ENCODE peak calls at places on chromosomes 12 and 14, in five cellular contexts. One of them, this sample, is unnamed.

GRCh38 chr12:16094437-16094836 is 183.0 kb downstream of the SLC15A5 start:
- DNase-seq in endothelial cell of umbilical vein: no peak
- DNase-seq in right atrium auricular region: no peak
- DNase-seq in gastrocnemius medialis: no peak
- DNase-seq in fibroblast of the aortic adventitia: no peak
- DNase-seq in this sample: no peak

GRCh38 chr12:104524026-104524425 is 67.3 kb downstream of the CHST11 start:
- DNase-seq in endothelial cell of umbilical vein: peak; percentile 52
- DNase-seq in right atrium auricular region: no peak
- DNase-seq in gastrocnemius medialis: no peak
- DNase-seq in fibroblast of the aortic adventitia: peak; percentile 55
- DNase-seq in this sample: no peak

GRCh38 chr12:26878661-26879119 is 45.7 kb upstream of the ITPR2 start:
- DNase-seq in endothelial cell of umbilical vein: peak; percentile 93
- DNase-seq in right atrium auricular region: peak; percentile 70
- DNase-seq in gastrocnemius medialis: peak; percentile 63
- DNase-seq in fibroblast of the aortic adventitia: peak; percentile 76
- DNase-seq in this sample: peak; percentile 26

GRCh38 chr14:103128631-103129300 is 5.5 kb downstream of the TNFAIP2 start:
- DNase-seq in endothelial cell of umbilical vein: no peak
- DNase-seq in right atrium auricular region: no peak
- DNase-seq in gastrocnemius medialis: no peak
- DNase-seq in fibroblast of the aortic adventitia: no peak
- DNase-seq in this sample: no peak

GRCh38 chr12:57810450-57810849 is 8.1 kb downstream of the AVIL start:
- DNase-seq in endothelial cell of umbilical vein: no peak
- DNase-seq in right atrium auricular region: no peak
- DNase-seq in gastrocnemius medialis: no peak
- DNase-seq in fibroblast of the aortic adventitia: peak; percentile 87
- DNase-seq in this sample: peak; percentile 73

GRCh38 chr12:116551952-116552749 is 7.0 kb upstream of the MAP1LC3B2 start:
- DNase-seq in endothelial cell of umbilical vein: peak; percentile 14
- DNase-seq in right atrium auricular region: no peak
- DNase-seq in gastrocnemius medialis: no peak
- DNase-seq in fibroblast of the aortic adventitia: peak; percentile 85
- DNase-seq in this sample: peak; percentile 88

GRCh38 chr12:14700935-14701334 is 4.5 kb upstream of the GUCY2C start:
- DNase-seq in endothelial cell of umbilical vein: no peak
- DNase-seq in right atrium auricular region: no peak
- DNase-seq in gastrocnemius medialis: no peak
- DNase-seq in fibroblast of the aortic adventitia: no peak
- DNase-seq in this sample: no peak

GRCh38 chr12:105933671-105934665 is 204.8 kb downstream of the NUAK1 start:
- DNase-seq in endothelial cell of umbilical vein: peak; percentile 96
- DNase-seq in right atrium auricular region: peak; percentile 68
- DNase-seq in gastrocnemius medialis: peak; percentile 55
- DNase-seq in fibroblast of the aortic adventitia: peak; percentile 80
- DNase-seq in this sample: peak; percentile 97

GRCh38 chr12:95687937-95688336 is 102.6 kb downstream of the NTN4 start:
- DNase-seq in endothelial cell of umbilical vein: no peak
- DNase-seq in right atrium auricular region: no peak
- DNase-seq in gastrocnemius medialis: no peak
- DNase-seq in fibroblast of the aortic adventitia: no peak
- DNase-seq in this sample: no peak

GRCh38 chr12:131249291-131250027 is 295.8 kb downstream of the ADGRD1 start:
- DNase-seq in endothelial cell of umbilical vein: no peak
- DNase-seq in right atrium auricular region: no peak
- DNase-seq in gastrocnemius medialis: peak; percentile 62
- DNase-seq in fibroblast of the aortic adventitia: no peak
- DNase-seq in this sample: no peak

GRCh38 chr14:34971381-34971780 is 11.4 kb upstream of the SRP54 start:
- DNase-seq in endothelial cell of umbilical vein: peak; percentile 48
- DNase-seq in right atrium auricular region: no peak
- DNase-seq in gastrocnemius medialis: no peak
- DNase-seq in fibroblast of the aortic adventitia: peak; percentile 28
- DNase-seq in this sample: no peak

GRCh38 chr12:62799766-62800406 is 135.1 kb downstream of the PPM1H start:
- DNase-seq in endothelial cell of umbilical vein: no peak
- DNase-seq in right atrium auricular region: no peak
- DNase-seq in gastrocnemius medialis: no peak
- DNase-seq in fibroblast of the aortic adventitia: no peak
- DNase-seq in this sample: no peak

GRCh38 chr14:21923820-21924219 is 250.2 kb upstream of the OR4E1 start:
- DNase-seq in endothelial cell of umbilical vein: peak; percentile 88
- DNase-seq in right atrium auricular region: no peak
- DNase-seq in gastrocnemius medialis: no peak
- DNase-seq in fibroblast of the aortic adventitia: no peak
- DNase-seq in this sample: no peak

GRCh38 chr12:11892065-11892391 is 178.7 kb upstream of the BCL2L14 start:
- DNase-seq in endothelial cell of umbilical vein: peak; percentile 53
- DNase-seq in right atrium auricular region: no peak
- DNase-seq in gastrocnemius medialis: no peak
- DNase-seq in fibroblast of the aortic adventitia: peak; percentile 22
- DNase-seq in this sample: no peak

GRCh38 chr12:18747960-18748359 is 10.0 kb downstream of the CAPZA3 start:
- DNase-seq in endothelial cell of umbilical vein: peak; percentile 4
- DNase-seq in right atrium auricular region: no peak
- DNase-seq in gastrocnemius medialis: no peak
- DNase-seq in fibroblast of the aortic adventitia: peak; percentile 95
- DNase-seq in this sample: peak; percentile 97

GRCh38 chr14:84001023-84001422 is 1528.9 kb upstream of the FLRT2 start:
- DNase-seq in endothelial cell of umbilical vein: no peak
- DNase-seq in right atrium auricular region: no peak
- DNase-seq in gastrocnemius medialis: no peak
- DNase-seq in fibroblast of the aortic adventitia: no peak
- DNase-seq in this sample: no peak

GRCh38 chr12:113396828-113397496 is 6.7 kb downstream of the SDS start:
- DNase-seq in endothelial cell of umbilical vein: no peak
- DNase-seq in right atrium auricular region: no peak
- DNase-seq in gastrocnemius medialis: no peak
- DNase-seq in fibroblast of the aortic adventitia: no peak
- DNase-seq in this sample: no peak

GRCh38 chr14:91997492-91997891 is 42.4 kb downstream of the TRIP11 start:
- DNase-seq in endothelial cell of umbilical vein: peak; percentile 66
- DNase-seq in right atrium auricular region: no peak
- DNase-seq in gastrocnemius medialis: no peak
- DNase-seq in fibroblast of the aortic adventitia: peak; percentile 35
- DNase-seq in this sample: peak; percentile 26

GRCh38 chr14:61662437-61663311 is 32.6 kb upstream of the HIF1A start:
- DNase-seq in endothelial cell of umbilical vein: peak; percentile 49
- DNase-seq in right atrium auricular region: no peak
- DNase-seq in gastrocnemius medialis: no peak
- DNase-seq in fibroblast of the aortic adventitia: peak; percentile 66
- DNase-seq in this sample: peak; percentile 83

GRCh38 chr12:53200458-53201169 is 6.4 kb downstream of the ITGB7 start:
- DNase-seq in endothelial cell of umbilical vein: no peak
- DNase-seq in right atrium auricular region: no peak
- DNase-seq in gastrocnemius medialis: no peak
- DNase-seq in fibroblast of the aortic adventitia: peak; percentile 45
- DNase-seq in this sample: no peak

GRCh38 chr14:68325267-68325807 is 467.5 kb downstream of the ZFP36L1 start:
- DNase-seq in endothelial cell of umbilical vein: no peak
- DNase-seq in right atrium auricular region: no peak
- DNase-seq in gastrocnemius medialis: no peak
- DNase-seq in fibroblast of the aortic adventitia: no peak
- DNase-seq in this sample: no peak

GRCh38 chr14:63192085-63192484 is 12.2 kb upstream of the RHOJ start:
- DNase-seq in endothelial cell of umbilical vein: peak; percentile 93
- DNase-seq in right atrium auricular region: no peak
- DNase-seq in gastrocnemius medialis: no peak
- DNase-seq in fibroblast of the aortic adventitia: peak; percentile 58
- DNase-seq in this sample: peak; percentile 20

GRCh38 chr12:71602745-71603577 is 60.7 kb downstream of the ZFC3H1 start:
- DNase-seq in endothelial cell of umbilical vein: no peak
- DNase-seq in right atrium auricular region: no peak
- DNase-seq in gastrocnemius medialis: no peak
- DNase-seq in fibroblast of the aortic adventitia: no peak
- DNase-seq in this sample: no peak

GRCh38 chr12:22283006-22283506 is 51.5 kb downstream of the ST8SIA1 start:
- DNase-seq in endothelial cell of umbilical vein: peak; percentile 95
- DNase-seq in right atrium auricular region: no peak
- DNase-seq in gastrocnemius medialis: no peak
- DNase-seq in fibroblast of the aortic adventitia: peak; percentile 89
- DNase-seq in this sample: peak; percentile 72

GRCh38 chr14:103186894-103187586 is 63.8 kb downstream of the TNFAIP2 start:
- DNase-seq in endothelial cell of umbilical vein: no peak
- DNase-seq in right atrium auricular region: no peak
- DNase-seq in gastrocnemius medialis: no peak
- DNase-seq in fibroblast of the aortic adventitia: no peak
- DNase-seq in this sample: no peak

GRCh38 chr12:120991965-120992364 is 13.6 kb downstream of the HNF1A start:
- DNase-seq in endothelial cell of umbilical vein: no peak
- DNase-seq in right atrium auricular region: no peak
- DNase-seq in gastrocnemius medialis: no peak
- DNase-seq in fibroblast of the aortic adventitia: no peak
- DNase-seq in this sample: no peak

GRCh38 chr12:110636516-110636915 is 22.6 kb downstream of the TCTN1 start:
- DNase-seq in endothelial cell of umbilical vein: no peak
- DNase-seq in right atrium auricular region: no peak
- DNase-seq in gastrocnemius medialis: no peak
- DNase-seq in fibroblast of the aortic adventitia: no peak
- DNase-seq in this sample: no peak

GRCh38 chr14:69260246-69260978 is 454 bp downstream of the GALNT16 start:
- DNase-seq in endothelial cell of umbilical vein: peak; percentile 24
- DNase-seq in right atrium auricular region: no peak
- DNase-seq in gastrocnemius medialis: no peak
- DNase-seq in fibroblast of the aortic adventitia: no peak
- DNase-seq in this sample: peak; percentile 14

GRCh38 chr12:28563926-28564325 is 373.7 kb downstream of the CCDC91 start:
- DNase-seq in endothelial cell of umbilical vein: no peak
- DNase-seq in right atrium auricular region: no peak
- DNase-seq in gastrocnemius medialis: no peak
- DNase-seq in fibroblast of the aortic adventitia: peak; percentile 72
- DNase-seq in this sample: peak; percentile 64

GRCh38 chr12:123293178-123293760 is 21.6 kb upstream of the CDK2AP1 start:
- DNase-seq in endothelial cell of umbilical vein: no peak
- DNase-seq in right atrium auricular region: no peak
- DNase-seq in gastrocnemius medialis: no peak
- DNase-seq in fibroblast of the aortic adventitia: no peak
- DNase-seq in this sample: no peak

GRCh38 chr12:88518863-88519403 is 61.3 kb downstream of the KITLG start:
- DNase-seq in endothelial cell of umbilical vein: no peak
- DNase-seq in right atrium auricular region: no peak
- DNase-seq in gastrocnemius medialis: no peak
- DNase-seq in fibroblast of the aortic adventitia: no peak
- DNase-seq in this sample: no peak

GRCh38 chr12:106594447-106594846 is 11.6 kb downstream of the RFX4 start:
- DNase-seq in endothelial cell of umbilical vein: no peak
- DNase-seq in right atrium auricular region: no peak
- DNase-seq in gastrocnemius medialis: no peak
- DNase-seq in fibroblast of the aortic adventitia: no peak
- DNase-seq in this sample: no peak

GRCh38 chr14:95482967-95483842 is 33.2 kb downstream of the SYNE3 start:
- DNase-seq in endothelial cell of umbilical vein: peak; percentile 98
- DNase-seq in right atrium auricular region: peak; percentile 93
- DNase-seq in gastrocnemius medialis: peak; percentile 63
- DNase-seq in fibroblast of the aortic adventitia: peak; percentile 96
- DNase-seq in this sample: peak; percentile 86

GRCh38 chr12:8609061-8609570 is 3.5 kb downstream of the AICDA start:
- DNase-seq in endothelial cell of umbilical vein: peak; percentile 67
- DNase-seq in right atrium auricular region: no peak
- DNase-seq in gastrocnemius medialis: no peak
- DNase-seq in fibroblast of the aortic adventitia: peak; percentile 78
- DNase-seq in this sample: peak; percentile 78

GRCh38 chr12:5166976-5167375 is 123.3 kb downstream of the KCNA5 start:
- DNase-seq in endothelial cell of umbilical vein: peak; percentile 4
- DNase-seq in right atrium auricular region: no peak
- DNase-seq in gastrocnemius medialis: no peak
- DNase-seq in fibroblast of the aortic adventitia: peak; percentile 87
- DNase-seq in this sample: peak; percentile 58

GRCh38 chr14:61505815-61506809 is 184.7 kb downstream of the PRKCH start:
- DNase-seq in endothelial cell of umbilical vein: peak; percentile 39
- DNase-seq in right atrium auricular region: no peak
- DNase-seq in gastrocnemius medialis: no peak
- DNase-seq in fibroblast of the aortic adventitia: peak; percentile 67
- DNase-seq in this sample: no peak

GRCh38 chr14:74984241-74985027 is 18.3 kb upstream of the EIF2B2 start:
- DNase-seq in endothelial cell of umbilical vein: no peak
- DNase-seq in right atrium auricular region: no peak
- DNase-seq in gastrocnemius medialis: no peak
- DNase-seq in fibroblast of the aortic adventitia: no peak
- DNase-seq in this sample: no peak

GRCh38 chr12:70241845-70242244 is 1.4 kb upstream of the CNOT2 start:
- DNase-seq in endothelial cell of umbilical vein: peak; percentile 23
- DNase-seq in right atrium auricular region: no peak
- DNase-seq in gastrocnemius medialis: no peak
- DNase-seq in fibroblast of the aortic adventitia: no peak
- DNase-seq in this sample: no peak
- H3K4me3 ChIP-seq in endothelial cell of umbilical vein: peak overlapping the region; percentile 97
- H3K4me3 ChIP-seq in right atrium auricular region: no peak overlapping the region
- H3K4me3 ChIP-seq in gastrocnemius medialis: peak overlapping the region; percentile 70
- H3K4me3 ChIP-seq in fibroblast of the aortic adventitia: peak overlapping the region; percentile 86
- H3K4me3 ChIP-seq in this sample: peak overlapping the region; percentile 89

DNA sequence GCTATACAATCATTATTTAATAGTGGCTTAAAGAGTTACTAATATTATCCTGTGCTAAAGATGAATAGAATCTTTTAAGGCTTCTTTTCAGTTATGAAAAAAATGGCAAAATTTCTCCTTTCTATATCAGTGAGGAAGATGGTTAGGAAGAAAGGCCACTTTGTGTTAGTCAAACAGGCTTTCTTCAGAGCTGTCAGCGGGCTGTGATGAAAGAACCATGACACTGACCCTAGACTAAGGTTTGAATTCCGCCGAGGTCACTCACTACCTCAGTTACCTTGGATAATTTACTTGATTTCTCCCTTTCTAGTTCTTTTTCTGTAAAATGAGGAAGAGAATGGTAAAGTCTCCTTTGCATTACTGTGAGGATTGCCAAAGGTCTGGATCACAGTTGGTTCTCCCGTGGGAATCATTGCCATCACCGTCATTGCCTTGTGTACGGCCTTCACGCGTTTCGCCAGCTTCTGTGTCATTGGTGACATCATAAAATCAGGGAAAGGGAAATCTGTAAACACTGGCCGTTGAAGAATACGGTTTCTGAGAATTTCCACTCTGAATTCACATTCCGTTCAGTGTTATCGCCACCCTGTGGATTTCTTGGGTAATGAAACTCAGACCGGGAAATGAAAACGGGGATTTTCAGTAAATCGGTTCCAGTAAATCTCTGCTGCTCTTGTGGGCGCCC is 26.7 kb upstream of the YBX3 start:
- DNase-seq in endothelial cell of umbilical vein: peak; percentile 98
- DNase-seq in right atrium auricular region: peak; percentile 89
- DNase-seq in gastrocnemius medialis: peak; percentile 45
- DNase-seq in fibroblast of the aortic adventitia: peak; percentile 96
- DNase-seq in this sample: peak; percentile 97
- H3K4me3 ChIP-seq in endothelial cell of umbilical vein: peak overlapping the region; percentile 24
- H3K4me3 ChIP-seq in right atrium auricular region: peak overlapping the region; percentile 35
- H3K4me3 ChIP-seq in gastrocnemius medialis: peak overlapping the region; percentile 42
- H3K4me3 ChIP-seq in fibroblast of the aortic adventitia: peak overlapping the region; percentile 41
- H3K4me3 ChIP-seq in this sample: peak overlapping the region; percentile 36

GRCh38 chr12:3491938-3492867 is 1.2 kb downstream of the PRMT8 start:
- DNase-seq in endothelial cell of umbilical vein: peak; percentile 48
- DNase-seq in right atrium auricular region: no peak
- DNase-seq in gastrocnemius medialis: no peak
- DNase-seq in fibroblast of the aortic adventitia: peak; percentile 52
- DNase-seq in this sample: peak; percentile 73
- H3K4me3 ChIP-seq in endothelial cell of umbilical vein: no peak overlapping the region
- H3K4me3 ChIP-seq in right atrium auricular region: peak overlapping the region; percentile 50
- H3K4me3 ChIP-seq in gastrocnemius medialis: peak overlapping the region; percentile 25
- H3K4me3 ChIP-seq in fibroblast of the aortic adventitia: no peak overlapping the region
- H3K4me3 ChIP-seq in this sample: no peak overlapping the region

GRCh38 chr12:68614772-68615171 is 4.1 kb downstream of the RAP1B start:
- DNase-seq in endothelial cell of umbilical vein: no peak
- DNase-seq in right atrium auricular region: no peak
- DNase-seq in gastrocnemius medialis: no peak
- DNase-seq in fibroblast of the aortic adventitia: no peak
- DNase-seq in this sample: no peak
- H3K4me3 ChIP-seq in endothelial cell of umbilical vein: no peak overlapping the region
- H3K4me3 ChIP-seq in right atrium auricular region: no peak overlapping the region
- H3K4me3 ChIP-seq in gastrocnemius medialis: no peak overlapping the region
- H3K4me3 ChIP-seq in fibroblast of the aortic adventitia: no peak overlapping the region
- H3K4me3 ChIP-seq in this sample: no peak overlapping the region